ENCODE peak calls at places on chromosomes 4 and X, in eight cellular contexts. K, Q, I, N, D, A, E and W are unnamed samples.
A peak's percentile ranks its signal among the peaks of the same experiment; 100 is the strongest.

GRCh38 chrX:123140454-123140853 is 43.6 kb upstream of the GRIA3 start:
- DNase-seq in Q (no peak), E (no peak), D (no peak), I (no peak), A (no peak), N (no peak), K (no peak), W (no peak)

GRCh38 chrX:153726286-153727107 is 1.8 kb downstream of the ABCD1 start:
- DNase-seq in N (peak; percentile 79), K (peak; percentile 70), Q (no peak), A (peak; percentile 30), D (peak; percentile 71), I (no peak), E (peak; percentile 63), W (no peak)

GRCh38 chr4:1045193-1045594 is 33.8 kb downstream of the FGFRL1 start:
- DNase-seq in Q (peak; percentile 10), E (no peak), I (no peak), A (no peak), D (no peak), N (no peak), K (no peak), W (no peak)

GRCh38 chr4:28014469-28014868 is 1153.8 kb downstream of the STIM2 start:
- DNase-seq in E (no peak), Q (no peak), A (no peak), N (no peak), K (no peak), D (no peak), I (no peak), W (no peak)

GRCh38 chr4:41458689-41459088 is 79.3 kb upstream of the LIMCH1 start:
- DNase-seq in D (no peak), N (no peak), K (no peak), A (no peak), Q (no peak), E (no peak), I (no peak), W (no peak)

GRCh38 chr4:138868562-138868961 is 147.0 kb upstream of the NOCT start:
- DNase-seq in Q (no peak), A (no peak), E (peak; percentile 22), I (no peak), D (no peak), N (no peak), K (no peak), W (no peak)

GRCh38 chr4:12116009-12116542 is 687.4 kb upstream of the HS3ST1 start:
- DNase-seq in K (no peak), D (no peak), A (no peak), N (no peak), Q (no peak), I (no peak), E (no peak), W (no peak)

GRCh38 chr4:72974694-72975487 is 94.6 kb downstream of the COX18 start:
- DNase-seq in K (no peak), I (no peak), A (peak; percentile 4), Q (no peak), E (no peak), D (no peak), N (no peak), W (no peak)

GRCh38 chr4:10082459-10083272 is 33.9 kb downstream of the WDR1 start:
- DNase-seq in E (peak; percentile 13), Q (peak; percentile 3), K (peak; percentile 8), A (no peak), N (no peak), D (no peak), I (no peak), W (peak; percentile 16)

GRCh38 chrX:115533485-115533884 is 27.5 kb upstream of the PLS3 start:
- DNase-seq in D (no peak), I (no peak), N (no peak), Q (no peak), E (no peak), A (no peak), K (no peak), W (no peak)

GRCh38 chr4:130288576-130288975 is 1192.6 kb downstream of the C4orf33 start:
- DNase-seq in I (no peak), Q (no peak), D (no peak), K (no peak), N (no peak), A (no peak), E (no peak), W (no peak)